ENCODE peak calls at places on chromosome 5, in five cellular contexts. One of them, this sample, is unnamed.

GRCh38 chr5:138666226-138666742 is 86.9 kb upstream of the CTNNA1 start:
- DNase-seq in neural progenitor cell: no peak
- DNase-seq in cardiac muscle cell: no peak
- DNase-seq in lower leg skin: no peak
- DNase-seq in activated CD8-positive, alpha-beta T cell treated with anti-CD3 and anti-CD28 coated beads for 36 hours: no peak
- DNase-seq in this sample: no peak

GRCh38 chr5:174625591-174626365 is 98.6 kb upstream of the MSX2 start:
- DNase-seq in cardiac muscle cell: peak
- DNase-seq in neural progenitor cell: peak
- DNase-seq in activated CD8-positive, alpha-beta T cell treated with anti-CD3 and anti-CD28 coated beads for 36 hours: no peak
- DNase-seq in lower leg skin: no peak
- DNase-seq in this sample: no peak

GRCh38 chr5:180180198-180180820 is 28.7 kb downstream of the RASGEF1C start:
- DNase-seq in neural progenitor cell: no peak
- DNase-seq in activated CD8-positive, alpha-beta T cell treated with anti-CD3 and anti-CD28 coated beads for 36 hours: no peak
- DNase-seq in lower leg skin: no peak
- DNase-seq in cardiac muscle cell: no peak
- DNase-seq in this sample: no peak

GRCh38 chr5:79798892-79799590 is 109.4 kb downstream of the CMYA5 start:
- DNase-seq in neural progenitor cell: no peak
- DNase-seq in lower leg skin: no peak
- DNase-seq in activated CD8-positive, alpha-beta T cell treated with anti-CD3 and anti-CD28 coated beads for 36 hours: no peak
- DNase-seq in cardiac muscle cell: no peak
- DNase-seq in this sample: no peak

GRCh38 chr5:67166460-67166871 is 30.1 kb downstream of the CD180 start:
- DNase-seq in cardiac muscle cell: no peak
- DNase-seq in activated CD8-positive, alpha-beta T cell treated with anti-CD3 and anti-CD28 coated beads for 36 hours: peak
- DNase-seq in lower leg skin: no peak
- DNase-seq in neural progenitor cell: no peak
- DNase-seq in this sample: peak

GRCh38 chr5:152994040-152994439 is 496.4 kb upstream of the GRIA1 start:
- DNase-seq in lower leg skin: no peak
- DNase-seq in cardiac muscle cell: no peak
- DNase-seq in activated CD8-positive, alpha-beta T cell treated with anti-CD3 and anti-CD28 coated beads for 36 hours: no peak
- DNase-seq in neural progenitor cell: no peak
- DNase-seq in this sample: no peak

GRCh38 chr5:52870448-52870847 is 82.7 kb downstream of the ITGA1 start:
- DNase-seq in activated CD8-positive, alpha-beta T cell treated with anti-CD3 and anti-CD28 coated beads for 36 hours: no peak
- DNase-seq in neural progenitor cell: peak
- DNase-seq in cardiac muscle cell: peak
- DNase-seq in lower leg skin: no peak
- DNase-seq in this sample: no peak

GRCh38 chr5:93850311-93850710 is 108.9 kb upstream of the POU5F2 start:
- DNase-seq in activated CD8-positive, alpha-beta T cell treated with anti-CD3 and anti-CD28 coated beads for 36 hours: no peak
- DNase-seq in lower leg skin: no peak
- DNase-seq in neural progenitor cell: peak
- DNase-seq in cardiac muscle cell: no peak
- DNase-seq in this sample: no peak

GRCh38 chr5:95901676-95902646 is 59.7 kb downstream of the ELL2 start:
- DNase-seq in neural progenitor cell: no peak
- DNase-seq in activated CD8-positive, alpha-beta T cell treated with anti-CD3 and anti-CD28 coated beads for 36 hours: peak
- DNase-seq in cardiac muscle cell: peak
- DNase-seq in lower leg skin: no peak
- DNase-seq in this sample: no peak

GRCh38 chr5:109836280-109836679 is 146.6 kb downstream of the MAN2A1 start:
- DNase-seq in lower leg skin: no peak
- DNase-seq in activated CD8-positive, alpha-beta T cell treated with anti-CD3 and anti-CD28 coated beads for 36 hours: no peak
- DNase-seq in neural progenitor cell: peak
- DNase-seq in cardiac muscle cell: no peak
- DNase-seq in this sample: no peak

GRCh38 chr5:78647411-78647818 is 1.2 kb downstream of the LHFPL2 start:
- DNase-seq in cardiac muscle cell: peak
- DNase-seq in activated CD8-positive, alpha-beta T cell treated with anti-CD3 and anti-CD28 coated beads for 36 hours: peak
- DNase-seq in neural progenitor cell: peak
- DNase-seq in lower leg skin: no peak
- DNase-seq in this sample: no peak

GRCh38 chr5:14584848-14585247 is 3.3 kb downstream of the OTULINL start:
- DNase-seq in lower leg skin: no peak
- DNase-seq in neural progenitor cell: no peak
- DNase-seq in activated CD8-positive, alpha-beta T cell treated with anti-CD3 and anti-CD28 coated beads for 36 hours: no peak
- DNase-seq in cardiac muscle cell: no peak
- DNase-seq in this sample: no peak

GRCh38 chr5:9151671-9152427 is 394.0 kb downstream of the SEMA5A start:
- DNase-seq in activated CD8-positive, alpha-beta T cell treated with anti-CD3 and anti-CD28 coated beads for 36 hours: no peak
- DNase-seq in lower leg skin: no peak
- DNase-seq in cardiac muscle cell: no peak
- DNase-seq in neural progenitor cell: no peak
- DNase-seq in this sample: no peak

GRCh38 chr5:72328172-72328571 is 8.0 kb downstream of the PTCD2 start:
- DNase-seq in activated CD8-positive, alpha-beta T cell treated with anti-CD3 and anti-CD28 coated beads for 36 hours: no peak
- DNase-seq in neural progenitor cell: no peak
- DNase-seq in lower leg skin: no peak
- DNase-seq in cardiac muscle cell: peak
- DNase-seq in this sample: no peak
- TF ChIP-seq CTCF in activated CD8-positive, alpha-beta T cell treated with anti-CD3 and anti-CD28 coated beads for 36 hours: no peak
- TF ChIP-seq CTCF in neural progenitor cell: no peak
- TF ChIP-seq CTCF in lower leg skin: no peak
- TF ChIP-seq CTCF in cardiac muscle cell: no peak
- TF ChIP-seq CTCF in this sample: no peak

DNA sequence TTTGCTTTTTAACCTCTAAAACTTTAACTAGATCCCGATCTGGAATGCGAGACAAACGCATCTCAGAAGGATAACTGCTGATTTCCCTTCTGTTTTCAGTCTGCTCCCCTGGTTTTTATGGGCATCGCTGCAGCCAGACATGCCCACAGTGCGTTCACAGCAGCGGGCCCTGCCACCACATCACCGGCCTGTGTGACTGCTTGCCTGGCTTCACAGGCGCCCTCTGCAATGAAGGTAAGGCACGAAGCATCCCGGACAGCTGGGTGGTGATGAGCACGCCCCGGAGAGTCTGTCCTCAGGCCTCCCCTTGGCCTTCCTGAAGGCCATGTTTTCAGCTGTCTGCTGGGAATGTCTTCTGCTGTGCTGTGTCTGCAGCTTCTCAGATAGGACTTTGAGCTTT is 82.9 kb upstream of the PRRC1 start:
- DNase-seq in cardiac muscle cell: no peak
- DNase-seq in neural progenitor cell: no peak
- DNase-seq in lower leg skin: no peak
- DNase-seq in activated CD8-positive, alpha-beta T cell treated with anti-CD3 and anti-CD28 coated beads for 36 hours: no peak
- DNase-seq in this sample: no peak
- TF ChIP-seq CTCF in cardiac muscle cell: no peak
- TF ChIP-seq CTCF in neural progenitor cell: no peak
- TF ChIP-seq CTCF in lower leg skin: no peak
- TF ChIP-seq CTCF in activated CD8-positive, alpha-beta T cell treated with anti-CD3 and anti-CD28 coated beads for 36 hours: no peak
- TF ChIP-seq CTCF in this sample: no peak

DNA sequence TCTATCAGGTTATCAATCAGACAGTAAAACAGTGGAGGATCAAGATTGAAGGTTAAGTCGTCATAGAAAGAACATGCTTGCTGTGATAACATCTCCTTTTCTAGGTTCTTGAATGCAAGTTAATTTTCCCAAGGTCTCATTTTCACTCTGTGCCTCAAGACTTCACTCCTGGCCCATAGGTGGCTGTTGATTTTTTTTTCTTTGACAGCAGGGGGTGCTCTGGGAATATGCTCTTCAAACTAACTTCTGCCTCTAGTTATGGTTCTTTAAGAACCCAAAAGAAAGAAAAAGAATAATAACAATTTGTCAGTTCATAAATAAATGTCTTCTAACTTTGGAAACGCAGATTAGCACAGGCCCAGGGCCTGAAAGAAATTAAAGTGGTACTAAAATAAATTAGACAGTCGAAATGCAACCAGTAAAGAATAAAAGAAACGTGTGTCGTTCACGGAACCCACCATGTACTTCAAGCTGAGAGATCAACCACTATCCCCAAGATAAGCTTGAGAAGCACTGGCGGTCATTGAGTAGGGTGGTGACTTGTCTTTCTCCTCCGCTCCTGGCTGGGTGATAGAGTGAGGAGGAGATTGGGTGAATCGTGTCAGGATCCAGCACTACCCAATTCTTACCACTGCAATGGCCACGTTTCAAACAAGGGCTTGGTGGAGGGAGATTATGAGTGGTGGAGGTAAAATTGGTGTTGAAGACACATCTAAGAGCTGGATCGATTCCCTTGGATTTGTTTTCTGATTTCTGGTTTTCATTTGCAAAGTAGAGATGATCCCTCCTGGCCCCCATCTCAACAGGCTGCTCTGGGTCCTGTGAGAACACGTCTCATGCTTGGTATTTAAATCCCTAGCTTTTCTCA is 93.4 kb upstream of the IRX4 start:
- DNase-seq in activated CD8-positive, alpha-beta T cell treated with anti-CD3 and anti-CD28 coated beads for 36 hours: no peak
- DNase-seq in lower leg skin: no peak
- DNase-seq in neural progenitor cell: no peak
- DNase-seq in cardiac muscle cell: no peak
- DNase-seq in this sample: no peak
- TF ChIP-seq CTCF in activated CD8-positive, alpha-beta T cell treated with anti-CD3 and anti-CD28 coated beads for 36 hours: no peak
- TF ChIP-seq CTCF in lower leg skin: no peak
- TF ChIP-seq CTCF in neural progenitor cell: no peak
- TF ChIP-seq CTCF in cardiac muscle cell: no peak
- TF ChIP-seq CTCF in this sample: no peak

GRCh38 chr5:150395690-150395979 is 17.1 kb downstream of the CD74 start:
- DNase-seq in lower leg skin: no peak
- DNase-seq in cardiac muscle cell: no peak
- DNase-seq in activated CD8-positive, alpha-beta T cell treated with anti-CD3 and anti-CD28 coated beads for 36 hours: no peak
- DNase-seq in neural progenitor cell: no peak
- DNase-seq in this sample: no peak

GRCh38 chr5:150392680-150393079 is 20.0 kb downstream of the CD74 start:
- DNase-seq in cardiac muscle cell: no peak
- DNase-seq in activated CD8-positive, alpha-beta T cell treated with anti-CD3 and anti-CD28 coated beads for 36 hours: no peak
- DNase-seq in lower leg skin: no peak
- DNase-seq in neural progenitor cell: no peak
- DNase-seq in this sample: no peak

GRCh38 chr5:150394103-150394502 is 18.6 kb downstream of the CD74 start:
- DNase-seq in activated CD8-positive, alpha-beta T cell treated with anti-CD3 and anti-CD28 coated beads for 36 hours: peak
- DNase-seq in cardiac muscle cell: no peak
- DNase-seq in neural progenitor cell: no peak
- DNase-seq in lower leg skin: no peak
- DNase-seq in this sample: no peak

GRCh38 chr5:150396247-150396646 is 16.5 kb downstream of the CD74 start:
- DNase-seq in neural progenitor cell: no peak
- DNase-seq in cardiac muscle cell: no peak
- DNase-seq in activated CD8-positive, alpha-beta T cell treated with anti-CD3 and anti-CD28 coated beads for 36 hours: no peak
- DNase-seq in lower leg skin: no peak
- DNase-seq in this sample: no peak

GRCh38 chr5:150394912-150395689 is 17.6 kb downstream of the CD74 start:
- DNase-seq in lower leg skin: no peak
- DNase-seq in neural progenitor cell: no peak
- DNase-seq in cardiac muscle cell: no peak
- DNase-seq in activated CD8-positive, alpha-beta T cell treated with anti-CD3 and anti-CD28 coated beads for 36 hours: no peak
- DNase-seq in this sample: no peak
- TF ChIP-seq CTCF in lower leg skin: no peak
- TF ChIP-seq CTCF in neural progenitor cell: peak
- TF ChIP-seq CTCF in cardiac muscle cell: no peak
- TF ChIP-seq CTCF in activated CD8-positive, alpha-beta T cell treated with anti-CD3 and anti-CD28 coated beads for 36 hours: no peak
- TF ChIP-seq CTCF in this sample: no peak

GRCh38 chr5:60903356-60903755 is 41.5 kb downstream of the ERCC8 start:
- DNase-seq in lower leg skin: no peak
- DNase-seq in activated CD8-positive, alpha-beta T cell treated with anti-CD3 and anti-CD28 coated beads for 36 hours: no peak
- DNase-seq in cardiac muscle cell: no peak
- DNase-seq in neural progenitor cell: no peak
- DNase-seq in this sample: no peak
- TF ChIP-seq CTCF in lower leg skin: no peak
- TF ChIP-seq CTCF in activated CD8-positive, alpha-beta T cell treated with anti-CD3 and anti-CD28 coated beads for 36 hours: no peak
- TF ChIP-seq CTCF in cardiac muscle cell: no peak
- TF ChIP-seq CTCF in neural progenitor cell: no peak
- TF ChIP-seq CTCF in this sample: no peak

This sample was measured in activated B cell treated with CpG ODN at 0.5 μM for 24 hours.